ENCODE peak calls at places on chromosomes 16 and 17, in ten cellular contexts. One of them, this sample, is unnamed.

GRCh38 chr17:78717431-78717980 is 64.6 kb downstream of the CYTH1 start:
- DNase-seq in AG09309: no peak
- DNase-seq in EH: peak
- DNase-seq in activated CD4-positive, alpha-beta T cell treated with anti-CD3 and anti-CD28 coated beads, Interleukin-2, amount 50 U/mL, for 48 hours: no peak
- DNase-seq in fibroblast of lung: peak
- DNase-seq in caudate nucleus: peak
- DNase-seq in kidney tubule cell: peak
- DNase-seq in NAMALWA: no peak
- DNase-seq in NCI-H460: no peak
- DNase-seq in CD4-positive, alpha-beta T cell: no peak
- DNase-seq in this sample: no peak

GRCh38 chr16:81189100-81189664 is 49.3 kb upstream of the BCO1 start:
- DNase-seq in activated CD4-positive, alpha-beta T cell treated with anti-CD3 and anti-CD28 coated beads, Interleukin-2, amount 50 U/mL, for 48 hours: no peak
- DNase-seq in EH: peak
- DNase-seq in fibroblast of lung: peak
- DNase-seq in NAMALWA: no peak
- DNase-seq in kidney tubule cell: no peak
- DNase-seq in CD4-positive, alpha-beta T cell: no peak
- DNase-seq in NCI-H460: no peak
- DNase-seq in caudate nucleus: peak
- DNase-seq in AG09309: peak
- DNase-seq in this sample: no peak

GRCh38 chr17:59572301-59572924 is 7.0 kb downstream of the DHX40 start:
- DNase-seq in kidney tubule cell: no peak
- DNase-seq in NCI-H460: no peak
- DNase-seq in caudate nucleus: no peak
- DNase-seq in NAMALWA: no peak
- DNase-seq in AG09309: peak
- DNase-seq in fibroblast of lung: peak
- DNase-seq in EH: peak
- DNase-seq in CD4-positive, alpha-beta T cell: no peak
- DNase-seq in activated CD4-positive, alpha-beta T cell treated with anti-CD3 and anti-CD28 coated beads, Interleukin-2, amount 50 U/mL, for 48 hours: peak
- DNase-seq in this sample: peak

GRCh38 chr16:69410285-69410990 is 14.0 kb upstream of the CYB5B start:
- DNase-seq in EH: peak
- DNase-seq in activated CD4-positive, alpha-beta T cell treated with anti-CD3 and anti-CD28 coated beads, Interleukin-2, amount 50 U/mL, for 48 hours: no peak
- DNase-seq in NAMALWA: no peak
- DNase-seq in CD4-positive, alpha-beta T cell: no peak
- DNase-seq in kidney tubule cell: peak
- DNase-seq in fibroblast of lung: peak
- DNase-seq in caudate nucleus: no peak
- DNase-seq in AG09309: no peak
- DNase-seq in NCI-H460: peak
- DNase-seq in this sample: no peak

GRCh38 chr16:47779201-47780016 is 318.3 kb downstream of the PHKB start:
- DNase-seq in NCI-H460: no peak
- DNase-seq in caudate nucleus: peak
- DNase-seq in fibroblast of lung: peak
- DNase-seq in CD4-positive, alpha-beta T cell: no peak
- DNase-seq in AG09309: no peak
- DNase-seq in EH: peak
- DNase-seq in activated CD4-positive, alpha-beta T cell treated with anti-CD3 and anti-CD28 coated beads, Interleukin-2, amount 50 U/mL, for 48 hours: peak
- DNase-seq in kidney tubule cell: peak
- DNase-seq in NAMALWA: peak
- DNase-seq in this sample: no peak

GRCh38 chr16:70467113-70467512 is 12.7 kb downstream of the FCSK start:
- DNase-seq in NCI-H460: no peak
- DNase-seq in activated CD4-positive, alpha-beta T cell treated with anti-CD3 and anti-CD28 coated beads, Interleukin-2, amount 50 U/mL, for 48 hours: no peak
- DNase-seq in NAMALWA: no peak
- DNase-seq in fibroblast of lung: no peak
- DNase-seq in caudate nucleus: no peak
- DNase-seq in CD4-positive, alpha-beta T cell: no peak
- DNase-seq in EH: no peak
- DNase-seq in kidney tubule cell: no peak
- DNase-seq in AG09309: no peak
- DNase-seq in this sample: no peak

GRCh38 chr16:75320435-75320834 is 69.0 kb upstream of the BCAR1 start:
- DNase-seq in CD4-positive, alpha-beta T cell: no peak
- DNase-seq in NCI-H460: no peak
- DNase-seq in kidney tubule cell: no peak
- DNase-seq in EH: no peak
- DNase-seq in caudate nucleus: peak
- DNase-seq in fibroblast of lung: no peak
- DNase-seq in AG09309: no peak
- DNase-seq in activated CD4-positive, alpha-beta T cell treated with anti-CD3 and anti-CD28 coated beads, Interleukin-2, amount 50 U/mL, for 48 hours: no peak
- DNase-seq in NAMALWA: peak
- DNase-seq in this sample: no peak

GRCh38 chr16:70750893-70751467 is 50.0 kb downstream of the VAC14 start:
- DNase-seq in caudate nucleus: no peak
- DNase-seq in AG09309: no peak
- DNase-seq in CD4-positive, alpha-beta T cell: no peak
- DNase-seq in NAMALWA: no peak
- DNase-seq in kidney tubule cell: peak
- DNase-seq in activated CD4-positive, alpha-beta T cell treated with anti-CD3 and anti-CD28 coated beads, Interleukin-2, amount 50 U/mL, for 48 hours: no peak
- DNase-seq in NCI-H460: no peak
- DNase-seq in EH: peak
- DNase-seq in fibroblast of lung: peak
- DNase-seq in this sample: no peak

GRCh38 chr17:47199627-47200324 is 9.4 kb upstream of the MYL4 start:
- DNase-seq in fibroblast of lung: no peak
- DNase-seq in NAMALWA: peak
- DNase-seq in AG09309: no peak
- DNase-seq in kidney tubule cell: no peak
- DNase-seq in EH: no peak
- DNase-seq in activated CD4-positive, alpha-beta T cell treated with anti-CD3 and anti-CD28 coated beads, Interleukin-2, amount 50 U/mL, for 48 hours: no peak
- DNase-seq in caudate nucleus: no peak
- DNase-seq in NCI-H460: no peak
- DNase-seq in CD4-positive, alpha-beta T cell: no peak
- DNase-seq in this sample: peak

This sample was measured in AML-193.